ENCODE peak calls at places on chromosome 13, in nine cellular contexts. A is nephron progenitor cell, V is NB4, B is B cell, G is GM13976, J is AG10803, T is Calu3, L is IMR-90, N is dorsolateral prefrontal cortex. M is an unnamed sample.

GRCh38 chr13:45781553-45782326 is 69.8 kb downstream of the SIAH3 start:
- DNase-seq in A (no peak), V (no peak), B (no peak), G (no peak), J (no peak), T (peak), L (no peak), N (no peak), M (peak)

GRCh38 chr13:71485913-71486312 is 381.1 kb downstream of the DACH1 start:
- DNase-seq in A (no peak), V (no peak), B (no peak), G (no peak), J (no peak), T (no peak), L (no peak), N (no peak), M (no peak)

GRCh38 chr13:95756072-95756471 is 79.1 kb downstream of the DNAJC3 start:
- DNase-seq in A (no peak), V (peak), B (no peak), G (no peak), J (no peak), T (no peak), L (peak), N (no peak), M (peak)

GRCh38 chr13:46817081-46817480 is 20.1 kb upstream of the ESD start:
- DNase-seq in A (no peak), V (no peak), B (no peak), G (no peak), J (no peak), T (no peak), L (no peak), N (no peak), M (peak)

GRCh38 chr13:36814465-36814864 is 4.6 kb upstream of the RFXAP start:
- DNase-seq in A (no peak), V (no peak), B (no peak), G (no peak), J (no peak), T (peak), L (no peak), N (no peak), M (no peak)

GRCh38 chr13:27919299-27919933 is 384 bp upstream of the PDX1 start:
- DNase-seq in A (no peak), V (no peak), B (no peak), G (no peak), J (no peak), T (no peak), L (no peak), N (no peak), M (no peak)

GRCh38 chr13:26727122-26727521 is 33.5 kb downstream of the GPR12 start:
- DNase-seq in A (no peak), V (no peak), B (no peak), G (no peak), J (no peak), T (no peak), L (no peak), N (no peak), M (no peak)

GRCh38 chr13:44969858-44970484 is 19.3 kb downstream of the NUFIP1 start:
- DNase-seq in A (peak), V (peak), B (no peak), G (peak), J (peak), T (no peak), L (peak), N (no peak), M (peak)

GRCh38 chr13:113584870-113585671 is 518 bp downstream of the TFDP1 start:
- DNase-seq in A (peak), V (peak), B (no peak), G (peak), J (no peak), T (peak), L (no peak), N (no peak), M (peak)

GRCh38 chr13:109744512-109745051 is 41.8 kb downstream of the IRS2 start:
- DNase-seq in A (no peak), V (no peak), B (no peak), G (no peak), J (no peak), T (no peak), L (peak), N (peak), M (peak)

GRCh38 chr13:24032674-24033073 is 127.8 kb upstream of the SPATA13 start:
- DNase-seq in A (no peak), V (no peak), B (no peak), G (no peak), J (peak), T (peak), L (peak), N (no peak), M (peak)

GRCh38 chr13:44157614-44158013 is 216.0 kb upstream of the SERP2 start:
- DNase-seq in A (no peak), V (no peak), B (no peak), G (no peak), J (peak), T (no peak), L (no peak), N (no peak), M (no peak)

GRCh38 chr13:38866649-38867048 is 124.0 kb downstream of the STOML3 start:
- DNase-seq in A (no peak), V (peak), B (no peak), G (no peak), J (no peak), T (no peak), L (no peak), N (no peak), M (peak)

GRCh38 chr13:94712812-94713555 is 639 bp upstream of the SOX21 start:
- DNase-seq in A (peak), V (no peak), B (no peak), G (peak), J (peak), T (peak), L (peak), N (no peak), M (peak)

GRCh38 chr13:26280295-26280694 is 26.4 kb downstream of the CDK8 start:
- DNase-seq in A (no peak), V (no peak), B (no peak), G (no peak), J (peak), T (no peak), L (peak), N (no peak), M (peak)

GRCh38 chr13:110677731-110678545 is 28.0 kb downstream of the CARS2 start:
- DNase-seq in A (no peak), V (no peak), B (no peak), G (peak), J (no peak), T (no peak), L (peak), N (no peak), M (no peak)

DNA sequence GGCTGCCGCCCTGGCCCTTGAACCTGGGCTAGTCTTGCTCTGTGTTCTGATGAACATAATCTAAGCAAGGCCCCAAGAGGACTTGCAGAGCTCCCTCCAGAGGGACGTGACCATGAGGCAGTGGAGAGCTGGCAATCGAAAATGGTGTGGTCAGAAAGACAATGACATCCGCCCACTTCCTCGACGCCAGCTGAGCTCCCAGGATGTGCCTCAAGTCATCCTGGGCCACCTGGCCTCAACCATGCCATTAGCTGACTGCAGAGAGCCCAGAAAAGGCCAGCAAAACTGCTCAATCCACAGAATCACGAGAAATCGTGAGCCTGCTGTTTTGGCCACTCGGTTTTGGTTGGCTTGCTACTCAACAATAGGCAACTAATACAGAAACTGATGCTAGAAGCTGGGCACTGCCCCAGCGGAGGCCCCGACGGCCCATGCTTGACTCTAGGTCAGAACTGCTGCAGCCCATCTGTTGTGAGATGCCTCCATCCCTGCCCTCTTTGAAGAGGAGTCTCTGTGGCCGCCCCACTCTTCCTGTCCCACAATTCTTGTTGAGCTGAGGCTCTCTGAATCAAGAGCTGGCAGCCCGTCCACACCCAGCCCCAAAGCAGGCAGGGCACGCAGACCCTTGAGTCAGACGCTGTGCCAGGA is 53.3 kb downstream of the STK24 start:
- DNase-seq in A (no peak), V (peak), B (no peak), G (peak), J (no peak), T (no peak), L (no peak), N (no peak), M (no peak)
- TF ChIP-seq CTCF in A (no peak), V (no peak), B (no peak), G (no peak), J (no peak), T (no peak), L (no peak), N (no peak), M (no peak)

GRCh38 chr13:98269386-98269785 is 92.3 kb upstream of the RNF113B start:
- DNase-seq in A (no peak), V (no peak), B (no peak), G (no peak), J (no peak), T (no peak), L (no peak), N (no peak), M (no peak)

GRCh38 chr13:98264877-98265276 is 87.8 kb upstream of the RNF113B start:
- DNase-seq in A (no peak), V (no peak), B (no peak), G (no peak), J (no peak), T (no peak), L (no peak), N (no peak), M (no peak)

GRCh38 chr13:98265669-98266551 is 88.8 kb upstream of the RNF113B start:
- DNase-seq in A (no peak), V (no peak), B (no peak), G (no peak), J (peak), T (peak), L (peak), N (no peak), M (peak)

GRCh38 chr13:98263841-98264240 is 86.8 kb upstream of the RNF113B start:
- DNase-seq in A (no peak), V (no peak), B (no peak), G (no peak), J (no peak), T (no peak), L (no peak), N (no peak), M (no peak)

GRCh38 chr13:98267080-98267912 is 90.2 kb upstream of the RNF113B start:
- DNase-seq in A (no peak), V (no peak), B (no peak), G (peak), J (no peak), T (peak), L (peak), N (no peak), M (peak)
- TF ChIP-seq CTCF in A (no peak), V (no peak), B (no peak), G (no peak), J (no peak), T (no peak), L (no peak), N (no peak), M (no peak)

DNA sequence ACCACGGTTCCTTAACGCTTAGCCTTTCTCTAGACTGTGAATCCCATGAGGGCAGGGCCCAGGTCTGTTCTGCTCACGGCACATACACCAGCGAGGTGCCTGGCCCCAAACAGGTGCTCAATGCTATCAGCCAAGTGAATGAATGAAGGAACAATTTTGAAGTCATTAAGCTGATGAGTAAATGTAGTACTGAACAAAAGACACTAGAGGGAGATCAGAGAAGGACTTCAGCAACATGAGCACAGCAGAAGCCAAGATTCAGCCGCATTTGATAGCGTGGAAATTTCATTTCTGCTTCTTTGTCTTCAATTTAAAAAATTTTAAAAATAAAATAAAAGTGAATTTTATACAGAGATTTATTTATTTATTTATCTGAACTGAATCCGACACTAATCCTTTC is 20.1 kb upstream of the MYO16 start:
- DNase-seq in A (no peak), V (peak), B (no peak), G (no peak), J (peak), T (no peak), L (peak), N (no peak), M (peak)
- TF ChIP-seq CTCF in A (peak), V (peak), B (no peak), G (no peak), J (peak), T (no peak), L (peak), N (peak), M (peak)

GRCh38 chr13:48078251-48078656 is 16.6 kb downstream of the MED4 start:
- DNase-seq in A (no peak), V (peak), B (peak), G (peak), J (no peak), T (peak), L (no peak), N (no peak), M (no peak)
- TF ChIP-seq CTCF in A (no peak), V (peak), B (peak), G (no peak), J (no peak), T (no peak), L (no peak), N (no peak), M (peak)

GRCh38 chr13:53189162-53189561 is 160.5 kb downstream of the OLFM4 start:
- DNase-seq in A (no peak), V (peak), B (no peak), G (no peak), J (no peak), T (no peak), L (no peak), N (no peak), M (no peak)
- TF ChIP-seq CTCF in A (no peak), V (no peak), B (no peak), G (no peak), J (no peak), T (no peak), L (no peak), N (peak), M (no peak)

GRCh38 chr13:73341748-73342147 is 282.9 kb downstream of the KLF5 start:
- DNase-seq in A (peak), V (no peak), B (no peak), G (no peak), J (peak), T (no peak), L (peak), N (no peak), M (peak)
- TF ChIP-seq CTCF in A (no peak), V (no peak), B (no peak), G (no peak), J (no peak), T (no peak), L (no peak), N (no peak), M (no peak)